ENCODE peak calls at places on chromosome 1, in six cellular contexts. One of them, this sample, is unnamed.

GRCh38 chr1:10122926-10123325 is 87.4 kb upstream of the KIF1B start:
- DNase-seq in colonic mucosa: no peak
- DNase-seq in thyroid gland: no peak
- DNase-seq in testis: no peak
- DNase-seq in K562: no peak
- DNase-seq in RWPE1: no peak
- DNase-seq in this sample: peak

GRCh38 chr1:30716646-30717045 is 6.7 kb downstream of the MATN1 start:
- DNase-seq in colonic mucosa: no peak
- DNase-seq in RWPE1: no peak
- DNase-seq in testis: no peak
- DNase-seq in K562: no peak
- DNase-seq in thyroid gland: no peak
- DNase-seq in this sample: no peak

GRCh38 chr1:2091611-2092604 is 41.7 kb downstream of the PRKCZ start:
- DNase-seq in thyroid gland: no peak
- DNase-seq in K562: peak
- DNase-seq in colonic mucosa: peak
- DNase-seq in RWPE1: no peak
- DNase-seq in testis: peak
- DNase-seq in this sample: no peak

GRCh38 chr1:224106568-224107281 is 7.2 kb upstream of the FBXO28 start:
- DNase-seq in thyroid gland: peak
- DNase-seq in colonic mucosa: peak
- DNase-seq in RWPE1: peak
- DNase-seq in testis: no peak
- DNase-seq in K562: no peak
- DNase-seq in this sample: no peak

GRCh38 chr1:29601021-29601420 is 364.7 kb downstream of the PTPRU start:
- DNase-seq in K562: no peak
- DNase-seq in RWPE1: no peak
- DNase-seq in testis: no peak
- DNase-seq in thyroid gland: no peak
- DNase-seq in colonic mucosa: no peak
- DNase-seq in this sample: no peak

GRCh38 chr1:75548721-75549480 is 62.0 kb downstream of the SLC44A5 start:
- DNase-seq in colonic mucosa: no peak
- DNase-seq in thyroid gland: no peak
- DNase-seq in RWPE1: no peak
- DNase-seq in K562: no peak
- DNase-seq in testis: no peak
- DNase-seq in this sample: no peak

GRCh38 chr1:1198423-1199140 is 7.8 kb downstream of the TNFRSF18 start:
- DNase-seq in K562: peak
- DNase-seq in thyroid gland: no peak
- DNase-seq in RWPE1: no peak
- DNase-seq in colonic mucosa: no peak
- DNase-seq in testis: no peak
- DNase-seq in this sample: no peak

GRCh38 chr1:95903060-95903459 is 669.0 kb downstream of the RWDD3 start:
- DNase-seq in RWPE1: peak
- DNase-seq in testis: no peak
- DNase-seq in colonic mucosa: no peak
- DNase-seq in K562: no peak
- DNase-seq in thyroid gland: no peak
- DNase-seq in this sample: peak

GRCh38 chr1:156851779-156852413 is 7.0 kb downstream of the INSRR start:
- DNase-seq in testis: peak
- DNase-seq in colonic mucosa: no peak
- DNase-seq in thyroid gland: peak
- DNase-seq in RWPE1: no peak
- DNase-seq in K562: no peak
- DNase-seq in this sample: no peak

GRCh38 chr1:7646981-7647901 is 123.9 kb upstream of the VAMP3 start:
- DNase-seq in colonic mucosa: peak
- DNase-seq in K562: peak
- DNase-seq in thyroid gland: peak
- DNase-seq in testis: peak
- DNase-seq in RWPE1: peak
- DNase-seq in this sample: no peak

GRCh38 chr1:234980224-234980656 is 148.4 kb downstream of the TOMM20 start:
- DNase-seq in RWPE1: no peak
- DNase-seq in testis: no peak
- DNase-seq in K562: no peak
- DNase-seq in colonic mucosa: no peak
- DNase-seq in thyroid gland: no peak
- DNase-seq in this sample: no peak

GRCh38 chr1:149987297-149987595 is 23.3 kb downstream of the OTUD7B start:
- DNase-seq in thyroid gland: no peak
- DNase-seq in K562: no peak
- DNase-seq in RWPE1: no peak
- DNase-seq in testis: no peak
- DNase-seq in colonic mucosa: no peak
- DNase-seq in this sample: no peak

GRCh38 chr1:44830900-44831304 is 12.2 kb downstream of the PTCH2 start:
- DNase-seq in testis: no peak
- DNase-seq in colonic mucosa: no peak
- DNase-seq in RWPE1: no peak
- DNase-seq in K562: peak
- DNase-seq in thyroid gland: no peak
- DNase-seq in this sample: no peak

GRCh38 chr1:16605213-16605525 is 8.2 kb downstream of the NBPF1 start:
- DNase-seq in RWPE1: no peak
- DNase-seq in thyroid gland: no peak
- DNase-seq in colonic mucosa: no peak
- DNase-seq in testis: no peak
- DNase-seq in K562: no peak
- DNase-seq in this sample: no peak
- H3K27ac ChIP-seq in RWPE1: no peak
- H3K27ac ChIP-seq in thyroid gland: no peak
- H3K27ac ChIP-seq in colonic mucosa: no peak
- H3K27ac ChIP-seq in testis: no peak
- H3K27ac ChIP-seq in K562: no peak
- H3K27ac ChIP-seq in this sample: no peak

GRCh38 chr1:180542113-180542512 is 16.7 kb upstream of the OVAAL start:
- DNase-seq in K562: no peak
- DNase-seq in thyroid gland: peak
- DNase-seq in RWPE1: no peak
- DNase-seq in colonic mucosa: no peak
- DNase-seq in testis: no peak
- DNase-seq in this sample: no peak
- H3K27ac ChIP-seq in K562: no peak
- H3K27ac ChIP-seq in thyroid gland: peak
- H3K27ac ChIP-seq in RWPE1: no peak
- H3K27ac ChIP-seq in colonic mucosa: no peak
- H3K27ac ChIP-seq in testis: no peak
- H3K27ac ChIP-seq in this sample: no peak

DNA sequence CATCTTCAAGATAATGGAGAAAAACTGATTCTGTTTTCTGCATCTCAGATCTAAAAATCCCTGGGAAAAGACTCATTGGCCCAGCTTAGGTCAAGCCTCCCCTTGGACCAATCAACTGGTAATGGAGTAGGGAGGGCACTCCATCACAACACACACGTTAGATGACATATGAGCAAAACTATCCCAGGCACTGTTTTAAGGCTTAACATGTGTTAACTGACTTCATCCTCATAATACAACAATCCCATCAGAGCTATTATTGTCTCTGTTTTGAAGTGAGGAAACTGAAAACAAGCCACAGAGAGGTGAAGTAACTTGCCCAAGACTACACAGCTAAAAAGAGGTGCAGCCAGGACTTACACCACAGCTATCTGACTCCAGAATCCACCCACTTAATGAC is 14.7 kb upstream of the CITED4 start:
- DNase-seq in testis: no peak
- DNase-seq in K562: no peak
- DNase-seq in thyroid gland: no peak
- DNase-seq in RWPE1: no peak
- DNase-seq in colonic mucosa: no peak
- DNase-seq in this sample: no peak
- H3K27ac ChIP-seq in testis: no peak
- H3K27ac ChIP-seq in K562: peak
- H3K27ac ChIP-seq in thyroid gland: peak
- H3K27ac ChIP-seq in RWPE1: peak
- H3K27ac ChIP-seq in colonic mucosa: no peak
- H3K27ac ChIP-seq in this sample: no peak

GRCh38 chr1:46183119-46183842 is 7.0 kb upstream of the P3R3URF start:
- DNase-seq in thyroid gland: peak
- DNase-seq in RWPE1: peak
- DNase-seq in testis: peak
- DNase-seq in K562: no peak
- DNase-seq in colonic mucosa: peak
- DNase-seq in this sample: peak

GRCh38 chr1:46183926-46184557 is 7.8 kb upstream of the P3R3URF start:
- DNase-seq in K562: no peak
- DNase-seq in colonic mucosa: peak
- DNase-seq in testis: no peak
- DNase-seq in thyroid gland: no peak
- DNase-seq in RWPE1: no peak
- DNase-seq in this sample: no peak

GRCh38 chr1:46187106-46187869 is 10.9 kb downstream of the POMGNT1 start:
- DNase-seq in testis: no peak
- DNase-seq in K562: no peak
- DNase-seq in colonic mucosa: peak
- DNase-seq in RWPE1: no peak
- DNase-seq in thyroid gland: peak
- DNase-seq in this sample: no peak

GRCh38 chr1:46186076-46186475 is 9.8 kb upstream of the P3R3URF start:
- DNase-seq in RWPE1: no peak
- DNase-seq in K562: no peak
- DNase-seq in colonic mucosa: no peak
- DNase-seq in thyroid gland: no peak
- DNase-seq in testis: no peak
- DNase-seq in this sample: no peak

GRCh38 chr1:46184920-46185658 is 8.8 kb upstream of the P3R3URF start:
- DNase-seq in K562: peak
- DNase-seq in thyroid gland: peak
- DNase-seq in testis: no peak
- DNase-seq in RWPE1: no peak
- DNase-seq in colonic mucosa: peak
- DNase-seq in this sample: no peak
- H3K27ac ChIP-seq in K562: no peak
- H3K27ac ChIP-seq in thyroid gland: peak
- H3K27ac ChIP-seq in testis: no peak
- H3K27ac ChIP-seq in RWPE1: peak
- H3K27ac ChIP-seq in colonic mucosa: peak
- H3K27ac ChIP-seq in this sample: no peak